ENCODE peak calls at places on chromosomes 2 and 18, in ten cellular contexts. H, Z, L, I, T, O, F, D, W and G are unnamed samples.

GRCh38 chr2:45821558-45822271 is 170.2 kb downstream of the PRKCE start:
- DNase-seq in L (no peak), W (no peak), Z (no peak), T (peak), F (no peak), I (no peak), D (no peak), O (no peak), H (no peak), G (peak)

GRCh38 chr18:21513292-21513691 is 87.2 kb downstream of the ESCO1 start:
- DNase-seq in Z (no peak), W (no peak), D (no peak), F (no peak), H (no peak), I (no peak), L (no peak), O (no peak), T (no peak), G (no peak)

GRCh38 chr2:85308951-85309555 is 18.7 kb downstream of the TGOLN2 start:
- DNase-seq in L (peak), Z (peak), W (peak), D (no peak), F (no peak), T (no peak), I (peak), O (no peak), H (no peak), G (peak)

GRCh38 chr2:203870481-203870880 is 2.9 kb downstream of the CTLA4 start:
- DNase-seq in F (no peak), I (no peak), O (no peak), W (no peak), Z (no peak), T (no peak), D (no peak), H (no peak), L (no peak), G (no peak)

GRCh38 chr2:134273240-134273983 is 19.5 kb downstream of the MGAT5 start:
- DNase-seq in O (no peak), L (no peak), H (no peak), W (no peak), I (no peak), D (no peak), F (no peak), T (no peak), Z (no peak), G (no peak)

GRCh38 chr2:120066708-120067547 is 54.1 kb downstream of the EPB41L5 start:
- DNase-seq in T (peak), H (no peak), O (no peak), W (peak), D (no peak), Z (no peak), F (no peak), I (no peak), L (no peak), G (no peak)

GRCh38 chr2:191218292-191218898 is 26.8 kb upstream of the MYO1B start:
- DNase-seq in W (peak), I (peak), Z (no peak), O (no peak), F (peak), H (no peak), D (peak), T (peak), L (peak), G (peak)

GRCh38 chr2:134372141-134372540 is 118.3 kb downstream of the MGAT5 start:
- DNase-seq in F (no peak), L (no peak), O (no peak), I (no peak), Z (no peak), D (no peak), H (no peak), T (no peak), W (no peak), G (no peak)

GRCh38 chr2:232838406-232838874 is 31.6 kb upstream of the SNORC start:
- DNase-seq in D (peak), F (no peak), O (peak), L (no peak), I (peak), W (no peak), H (no peak), T (no peak), Z (no peak), G (no peak)

GRCh38 chr18:13217466-13217961 is 1.0 kb upstream of the LDLRAD4 start:
- DNase-seq in W (no peak), L (peak), I (peak), H (no peak), Z (peak), F (peak), T (no peak), D (peak), O (peak), G (peak)

GRCh38 chr2:71220743-71221142 is 6.2 kb downstream of the PAIP2B start:
- DNase-seq in H (no peak), I (no peak), W (no peak), T (no peak), D (no peak), O (no peak), F (no peak), Z (no peak), L (no peak), G (no peak)

GRCh38 chr18:54479365-54479764 is 111.7 kb upstream of the DYNAP start:
- DNase-seq in F (no peak), T (no peak), I (no peak), O (no peak), D (peak), L (no peak), W (no peak), H (no peak), Z (no peak), G (no peak)